ENCODE peak calls at places on chromosomes 4 and X, in six cellular contexts. One of them, this sample, is unnamed.

GRCh38 chr4:8477676-8478075 is 37.1 kb downstream of the TRMT44 start:
- DNase-seq in amniotic epithelial cell: no peak
- DNase-seq in AG04450: no peak
- DNase-seq in CD4-positive, alpha-beta T cell: no peak
- DNase-seq in stimulated activated CD4-positive, alpha-beta T cell treated with anti-CD3 and anti-CD28 coated beads, Interleukin-1b, Interleukin-23, amount 100 ng/mL, for 48 hours: no peak
- DNase-seq in GM04504: no peak
- DNase-seq in this sample: no peak

GRCh38 chr4:1082215-1083182 is 30.9 kb downstream of the RNF212 start:
- DNase-seq in GM04504: peak
- DNase-seq in amniotic epithelial cell: peak
- DNase-seq in CD4-positive, alpha-beta T cell: no peak
- DNase-seq in stimulated activated CD4-positive, alpha-beta T cell treated with anti-CD3 and anti-CD28 coated beads, Interleukin-1b, Interleukin-23, amount 100 ng/mL, for 48 hours: no peak
- DNase-seq in AG04450: peak
- DNase-seq in this sample: no peak

GRCh38 chrX:15214614-15215013 is 55.3 kb downstream of the ASB9 start:
- DNase-seq in stimulated activated CD4-positive, alpha-beta T cell treated with anti-CD3 and anti-CD28 coated beads, Interleukin-1b, Interleukin-23, amount 100 ng/mL, for 48 hours: no peak
- DNase-seq in amniotic epithelial cell: no peak
- DNase-seq in AG04450: no peak
- DNase-seq in GM04504: no peak
- DNase-seq in CD4-positive, alpha-beta T cell: no peak
- DNase-seq in this sample: no peak

GRCh38 chrX:97311066-97311778 is 427.5 kb downstream of the RPA4 start:
- DNase-seq in GM04504: no peak
- DNase-seq in amniotic epithelial cell: peak
- DNase-seq in AG04450: no peak
- DNase-seq in stimulated activated CD4-positive, alpha-beta T cell treated with anti-CD3 and anti-CD28 coated beads, Interleukin-1b, Interleukin-23, amount 100 ng/mL, for 48 hours: no peak
- DNase-seq in CD4-positive, alpha-beta T cell: no peak
- DNase-seq in this sample: no peak

GRCh38 chr4:110808371-110808878 is 185.5 kb upstream of the PITX2 start:
- DNase-seq in GM04504: no peak
- DNase-seq in AG04450: no peak
- DNase-seq in amniotic epithelial cell: peak
- DNase-seq in stimulated activated CD4-positive, alpha-beta T cell treated with anti-CD3 and anti-CD28 coated beads, Interleukin-1b, Interleukin-23, amount 100 ng/mL, for 48 hours: no peak
- DNase-seq in CD4-positive, alpha-beta T cell: no peak
- DNase-seq in this sample: no peak

GRCh38 chrX:68571292-68572256 is 72.7 kb downstream of the YIPF6 start:
- DNase-seq in GM04504: peak
- DNase-seq in CD4-positive, alpha-beta T cell: no peak
- DNase-seq in AG04450: peak
- DNase-seq in stimulated activated CD4-positive, alpha-beta T cell treated with anti-CD3 and anti-CD28 coated beads, Interleukin-1b, Interleukin-23, amount 100 ng/mL, for 48 hours: peak
- DNase-seq in amniotic epithelial cell: peak
- DNase-seq in this sample: peak

GRCh38 chr4:141339966-141340365 is 119.3 kb downstream of the ZNF330 start:
- DNase-seq in AG04450: no peak
- DNase-seq in GM04504: no peak
- DNase-seq in CD4-positive, alpha-beta T cell: no peak
- DNase-seq in amniotic epithelial cell: peak
- DNase-seq in stimulated activated CD4-positive, alpha-beta T cell treated with anti-CD3 and anti-CD28 coated beads, Interleukin-1b, Interleukin-23, amount 100 ng/mL, for 48 hours: no peak
- DNase-seq in this sample: no peak

GRCh38 chr4:85029453-85029852 is 63.0 kb upstream of the WDFY3 start:
- DNase-seq in stimulated activated CD4-positive, alpha-beta T cell treated with anti-CD3 and anti-CD28 coated beads, Interleukin-1b, Interleukin-23, amount 100 ng/mL, for 48 hours: no peak
- DNase-seq in GM04504: no peak
- DNase-seq in amniotic epithelial cell: no peak
- DNase-seq in CD4-positive, alpha-beta T cell: no peak
- DNase-seq in AG04450: no peak
- DNase-seq in this sample: no peak

GRCh38 chr4:62670509-62670908 is 1470.4 kb downstream of the ADGRL3 start:
- DNase-seq in stimulated activated CD4-positive, alpha-beta T cell treated with anti-CD3 and anti-CD28 coated beads, Interleukin-1b, Interleukin-23, amount 100 ng/mL, for 48 hours: no peak
- DNase-seq in AG04450: no peak
- DNase-seq in amniotic epithelial cell: no peak
- DNase-seq in CD4-positive, alpha-beta T cell: no peak
- DNase-seq in GM04504: no peak
- DNase-seq in this sample: no peak

GRCh38 chr4:108783666-108784463 is 21.0 kb upstream of the ETNPPL start:
- DNase-seq in stimulated activated CD4-positive, alpha-beta T cell treated with anti-CD3 and anti-CD28 coated beads, Interleukin-1b, Interleukin-23, amount 100 ng/mL, for 48 hours: no peak
- DNase-seq in GM04504: no peak
- DNase-seq in amniotic epithelial cell: peak
- DNase-seq in CD4-positive, alpha-beta T cell: no peak
- DNase-seq in AG04450: no peak
- DNase-seq in this sample: no peak

GRCh38 chr4:184446132-184446531 is 28.2 kb downstream of the IRF2 start:
- DNase-seq in GM04504: no peak
- DNase-seq in AG04450: no peak
- DNase-seq in stimulated activated CD4-positive, alpha-beta T cell treated with anti-CD3 and anti-CD28 coated beads, Interleukin-1b, Interleukin-23, amount 100 ng/mL, for 48 hours: no peak
- DNase-seq in amniotic epithelial cell: no peak
- DNase-seq in CD4-positive, alpha-beta T cell: no peak
- DNase-seq in this sample: no peak

GRCh38 chr4:157423526-157424020 is 203.0 kb downstream of the GRIA2 start:
- DNase-seq in GM04504: no peak
- DNase-seq in stimulated activated CD4-positive, alpha-beta T cell treated with anti-CD3 and anti-CD28 coated beads, Interleukin-1b, Interleukin-23, amount 100 ng/mL, for 48 hours: no peak
- DNase-seq in CD4-positive, alpha-beta T cell: no peak
- DNase-seq in amniotic epithelial cell: no peak
- DNase-seq in AG04450: no peak
- DNase-seq in this sample: no peak

GRCh38 chr4:139223682-139224317 is 46.8 kb upstream of the ELF2 start:
- DNase-seq in CD4-positive, alpha-beta T cell: no peak
- DNase-seq in AG04450: no peak
- DNase-seq in stimulated activated CD4-positive, alpha-beta T cell treated with anti-CD3 and anti-CD28 coated beads, Interleukin-1b, Interleukin-23, amount 100 ng/mL, for 48 hours: peak
- DNase-seq in amniotic epithelial cell: peak
- DNase-seq in GM04504: peak
- DNase-seq in this sample: no peak

This sample was measured in HFF-Myc.